ENCODE peak calls at places on chromosomes 5 and 9, in five cellular contexts. Y is HFFc6, P is activated B cell treated with CpG ODN at 0.5 μM for 24 hours, O is glutamatergic neuron, J is upper lobe of right lung. U is an unnamed sample.

GRCh38 chr5:122252319-122252718 is 59.7 kb upstream of the SNCAIP start:
- DNase-seq in O (no peak), J (no peak), P (no peak), Y (no peak), U (no peak)

GRCh38 chr9:113533335-113534225 is 70.1 kb downstream of the RGS3 start:
- DNase-seq in O (no peak), Y (no peak), P (no peak), J (no peak), U (no peak)

GRCh38 chr9:98047002-98047401 is 9.5 kb upstream of the NANS start:
- DNase-seq in P (no peak), Y (no peak), O (no peak), J (no peak), U (no peak)

GRCh38 chr9:72687331-72687730 is 165.9 kb downstream of the TMC1 start:
- DNase-seq in O (no peak), Y (no peak), J (no peak), P (no peak), U (no peak)

GRCh38 chr5:23064710-23065109 is 211.6 kb upstream of the CDH12 start:
- DNase-seq in Y (no peak), J (no peak), O (no peak), P (no peak), U (no peak)

GRCh38 chr5:136006767-136007251 is 22.0 kb upstream of the TGFBI start:
- DNase-seq in O (no peak), Y (peak), J (no peak), P (no peak), U (no peak)

GRCh38 chr9:530681-531080 is 310.8 kb upstream of the DMRT1 start:
- DNase-seq in P (no peak), Y (peak), O (no peak), J (no peak), U (no peak)

GRCh38 chr9:100057624-100058023 is 41.2 kb downstream of the ERP44 start:
- DNase-seq in P (no peak), Y (no peak), J (no peak), O (no peak), U (no peak)

GRCh38 chr5:114504560-114504959 is 142.7 kb downstream of the KCNN2 start:
- DNase-seq in P (no peak), Y (no peak), J (no peak), O (no peak), U (no peak)

GRCh38 chr5:125874717-125875116 is 548.5 kb upstream of the GRAMD2B start:
- DNase-seq in Y (no peak), P (no peak), O (no peak), J (no peak), U (no peak)

GRCh38 chr5:171990713-171991015 is 15.8 kb downstream of the FBXW11 start:
- DNase-seq in P (no peak), O (no peak), J (no peak), Y (no peak), U (no peak)

GRCh38 chr9:121772600-121773285 is 121.3 kb downstream of the DAB2IP start:
- DNase-seq in Y (no peak), J (peak), O (peak), P (no peak), U (no peak)

GRCh38 chr5:95153581-95153980 is 131.3 kb downstream of the MCTP1 start:
- DNase-seq in O (no peak), Y (no peak), J (no peak), P (no peak), U (no peak)

GRCh38 chr5:133712562-133712961 is 100.2 kb upstream of the FSTL4 start:
- DNase-seq in Y (no peak), O (no peak), P (no peak), J (no peak), U (no peak)

GRCh38 chr9:68780735-68781134 is 75.7 kb downstream of the PIP5K1B start:
- DNase-seq in Y (no peak), O (no peak), J (no peak), P (no peak), U (no peak)

GRCh38 chr9:88791105-88791805 is 200.0 kb upstream of the S1PR3 start:
- DNase-seq in J (no peak), O (no peak), P (no peak), Y (peak), U (no peak)

GRCh38 chr9:28073278-28073677 is 500.0 kb upstream of the C9orf72 start:
- DNase-seq in O (peak), J (no peak), Y (no peak), P (no peak), U (peak)

GRCh38 chr9:94859891-94860290 is 133.4 kb downstream of the AOPEP start:
- DNase-seq in O (no peak), Y (no peak), P (no peak), J (no peak), U (no peak)

GRCh38 chr9:93815677-93816076 is 139.5 kb downstream of the BARX1 start:
- DNase-seq in P (no peak), J (no peak), O (no peak), Y (no peak), U (no peak)

GRCh38 chr5:36570696-36571095 is 35.7 kb upstream of the SLC1A3 start:
- DNase-seq in J (no peak), O (no peak), Y (no peak), P (no peak), U (no peak)

GRCh38 chr5:103428411-103428871 is 134.1 kb downstream of the NUDT12 start:
- DNase-seq in P (no peak), J (no peak), Y (peak), O (no peak), U (no peak)

GRCh38 chr5:145062280-145062679 is 772.9 kb downstream of the PRELID2 start:
- DNase-seq in O (no peak), P (no peak), Y (peak), J (no peak), U (peak)

GRCh38 chr5:168204165-168204564 is 87.3 kb upstream of the WWC1 start:
- DNase-seq in P (no peak), O (no peak), J (no peak), Y (no peak), U (no peak)

GRCh38 chr5:11222169-11222568 is 461.1 kb upstream of the DAP start:
- DNase-seq in O (no peak), Y (no peak), P (no peak), J (no peak), U (no peak)

GRCh38 chr9:122131401-122131921 is 28.1 kb downstream of the NDUFA8 start:
- DNase-seq in Y (no peak), P (no peak), O (peak), J (no peak), U (no peak)

GRCh38 chr5:83401122-83401620 is 70.4 kb upstream of the VCAN start:
- DNase-seq in O (no peak), J (no peak), Y (no peak), P (no peak), U (no peak)

GRCh38 chr9:138082918-138083636 is 205.5 kb downstream of the CACNA1B start:
- DNase-seq in P (peak), Y (no peak), J (peak), O (no peak), U (no peak)

GRCh38 chr9:121447341-121447834 is 52.3 kb downstream of the GGTA1 start:
- DNase-seq in O (no peak), J (no peak), P (no peak), Y (peak), U (no peak)

DNA sequence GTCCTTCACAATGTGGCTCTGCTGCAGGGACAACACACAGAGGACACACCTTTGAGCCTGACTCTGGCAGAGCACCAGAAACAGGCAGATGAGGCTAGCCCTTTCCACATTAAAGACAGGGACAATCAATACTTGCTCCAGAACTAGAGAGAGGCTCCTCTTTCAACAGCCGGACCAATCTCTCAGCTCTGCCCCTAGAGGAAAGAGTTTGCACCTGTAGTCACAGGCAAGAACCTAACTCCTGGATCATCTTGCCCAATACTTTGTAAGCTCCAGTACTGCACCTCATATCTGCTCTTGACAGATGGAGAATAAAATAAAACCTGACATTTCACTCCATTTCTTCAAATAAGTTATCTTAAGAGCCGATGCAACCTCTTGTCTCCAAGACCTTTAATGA is 52.1 kb downstream of the EPB41L4A start:
- DNase-seq in O (no peak), J (no peak), Y (no peak), P (no peak), U (no peak)
- TF ChIP-seq CTCF in O (peak), J (no peak), Y (peak), P (no peak), U (peak)

GRCh38 chr5:74916831-74917710 is 50.9 kb upstream of the FAM169A start:
- DNase-seq in P (no peak), J (no peak), Y (peak), O (no peak), U (no peak)

GRCh38 chr5:74918232-74918669 is 52.1 kb upstream of the FAM169A start:
- DNase-seq in J (no peak), P (no peak), O (no peak), Y (no peak), U (no peak)

GRCh38 chr5:74919041-74919440 is 52.9 kb upstream of the FAM169A start:
- DNase-seq in P (no peak), J (no peak), Y (no peak), O (no peak), U (no peak)

GRCh38 chr5:74915488-74915887 is 49.3 kb upstream of the FAM169A start:
- DNase-seq in P (no peak), O (no peak), J (no peak), Y (no peak), U (no peak)

GRCh38 chr5:74919487-74919886 is 53.3 kb upstream of the FAM169A start:
- DNase-seq in J (no peak), O (no peak), Y (peak), P (no peak), U (no peak)
- TF ChIP-seq CTCF in J (peak), O (peak), Y (peak), P (no peak), U (peak)

DNA sequence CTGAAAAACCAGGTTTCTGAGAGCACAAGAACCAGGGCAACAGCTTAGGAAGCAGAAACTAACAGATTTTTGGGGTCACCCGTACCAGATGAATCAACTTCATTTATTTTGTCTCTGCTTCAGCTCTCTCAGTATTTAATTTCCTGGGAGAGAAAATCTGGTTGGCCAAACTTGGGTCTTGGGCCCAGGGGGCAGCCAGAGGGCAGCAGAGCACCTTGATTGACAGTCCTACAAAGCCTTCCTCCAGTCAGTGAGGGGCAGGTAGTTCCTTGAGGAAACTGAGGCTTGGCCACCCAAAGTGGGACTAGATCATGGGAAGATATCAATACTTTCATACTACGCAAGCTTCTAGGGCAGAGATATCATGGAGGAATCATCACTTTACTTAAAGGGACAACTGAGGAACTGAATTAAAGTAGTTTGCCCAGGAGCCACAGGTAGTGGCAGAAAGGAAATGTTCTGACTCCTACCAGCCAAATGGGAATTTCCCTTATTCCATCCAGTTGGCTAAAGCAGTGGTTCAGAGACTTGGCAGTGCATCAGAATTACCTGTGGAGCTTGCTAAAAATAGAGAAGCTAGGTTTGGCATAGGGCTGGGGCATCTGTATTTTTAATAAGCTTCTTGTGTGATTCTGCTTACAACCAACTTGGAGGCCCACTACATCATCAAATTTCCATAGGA is 21.5 kb upstream of the ARHGAP26 start:
- DNase-seq in J (peak), O (peak), P (peak), Y (no peak), U (no peak)
- TF ChIP-seq CTCF in J (peak), O (peak), P (peak), Y (peak), U (peak)

DNA sequence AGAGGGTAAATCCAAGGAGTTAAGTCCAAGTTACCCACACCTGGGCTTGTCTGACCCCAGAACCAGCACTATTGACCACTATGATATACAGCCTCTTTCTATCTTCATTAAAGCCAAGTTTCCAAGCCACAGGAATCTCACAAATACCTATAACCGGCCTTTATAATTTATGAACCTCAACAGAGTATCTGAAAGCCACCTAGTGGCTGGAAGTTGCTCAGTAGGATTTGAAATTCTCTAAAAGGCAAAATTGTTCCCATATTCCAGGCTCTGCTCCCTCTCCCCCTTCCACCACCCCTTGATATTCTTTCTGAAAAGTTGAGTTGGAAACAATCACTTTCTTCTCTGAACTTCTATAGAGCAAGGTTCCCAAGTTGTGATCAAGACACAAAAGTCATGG is 106.4 kb upstream of the GPR151 start:
- DNase-seq in Y (no peak), P (no peak), J (no peak), O (no peak), U (no peak)
- TF ChIP-seq CTCF in Y (peak), P (no peak), J (peak), O (peak), U (peak)

DNA sequence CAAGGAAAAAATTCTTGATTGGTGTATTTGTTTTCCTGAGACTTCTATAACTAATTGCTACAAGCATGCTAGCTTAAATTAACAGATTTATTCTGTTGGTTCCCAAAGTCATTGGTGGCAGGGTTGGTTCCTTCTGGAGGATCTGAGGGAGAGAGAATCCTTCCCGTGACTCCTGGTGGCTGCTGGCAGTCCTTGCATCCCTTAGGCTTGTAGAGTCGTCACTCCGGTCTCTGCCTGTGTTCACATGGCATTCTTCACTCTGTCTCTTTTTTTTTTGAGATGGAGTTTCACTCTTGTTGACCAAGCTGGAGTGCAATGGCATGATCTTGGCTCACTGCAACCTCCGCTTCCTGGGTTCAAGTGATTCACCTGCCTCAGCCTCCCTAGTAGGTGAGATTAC is 5.3 kb downstream of the CDK9 start:
- DNase-seq in P (no peak), Y (no peak), O (no peak), J (no peak), U (no peak)
- TF ChIP-seq CTCF in P (no peak), Y (peak), O (no peak), J (no peak), U (peak)

GRCh38 chr5:159212667-159213462 is 3.5 kb upstream of the RNF145 start:
- DNase-seq in Y (no peak), J (no peak), P (no peak), O (no peak), U (no peak)
- TF ChIP-seq CTCF in Y (no peak), J (no peak), P (no peak), O (no peak), U (no peak)

GRCh38 chr5:8340739-8341344 is 471.9 kb downstream of the MTRR start:
- DNase-seq in J (no peak), Y (peak), P (no peak), O (no peak), U (no peak)
- TF ChIP-seq CTCF in J (peak), Y (peak), P (no peak), O (peak), U (peak)

GRCh38 chr5:41968153-41968723 is 43.2 kb downstream of the FBXO4 start:
- DNase-seq in P (no peak), J (no peak), O (no peak), Y (no peak), U (no peak)
- TF ChIP-seq CTCF in P (no peak), J (no peak), O (no peak), Y (peak), U (peak)

U was measured in neural crest cell.